ENCODE peak calls at places on chromosomes 4 and X, in seven cellular contexts. One of them, this sample, is unnamed.

GRCh38 chr4:155822572-155822971 is 43.5 kb downstream of the ASIC5 start:
- DNase-seq in body of pancreas: no peak
- DNase-seq in transverse colon: no peak
- DNase-seq in A549: peak
- DNase-seq in breast epithelium: no peak
- DNase-seq in uterus: no peak
- DNase-seq in heart left ventricle: no peak
- DNase-seq in this sample: no peak

GRCh38 chr4:12488672-12489071 is 995.5 kb downstream of the RAB28 start:
- DNase-seq in heart left ventricle: peak
- DNase-seq in A549: no peak
- DNase-seq in breast epithelium: no peak
- DNase-seq in uterus: no peak
- DNase-seq in transverse colon: no peak
- DNase-seq in body of pancreas: no peak
- DNase-seq in this sample: no peak

GRCh38 chr4:122152699-122153328 is 683 bp downstream of the BLTP1 start:
- DNase-seq in transverse colon: peak
- DNase-seq in A549: peak
- DNase-seq in uterus: peak
- DNase-seq in body of pancreas: peak
- DNase-seq in heart left ventricle: peak
- DNase-seq in breast epithelium: peak
- DNase-seq in this sample: peak

GRCh38 chr4:141117935-141118334 is 15.3 kb downstream of the RNF150 start:
- DNase-seq in breast epithelium: no peak
- DNase-seq in body of pancreas: no peak
- DNase-seq in A549: no peak
- DNase-seq in heart left ventricle: no peak
- DNase-seq in uterus: no peak
- DNase-seq in transverse colon: no peak
- DNase-seq in this sample: no peak

GRCh38 chr4:111641813-111642579 is 503.3 kb upstream of the FAM241A start:
- DNase-seq in body of pancreas: peak
- DNase-seq in A549: peak
- DNase-seq in transverse colon: peak
- DNase-seq in breast epithelium: peak
- DNase-seq in uterus: peak
- DNase-seq in heart left ventricle: no peak
- DNase-seq in this sample: peak

GRCh38 chr4:38691251-38692008 is 27.4 kb downstream of the KLF3 start:
- DNase-seq in body of pancreas: no peak
- DNase-seq in A549: no peak
- DNase-seq in heart left ventricle: no peak
- DNase-seq in transverse colon: no peak
- DNase-seq in uterus: peak
- DNase-seq in breast epithelium: no peak
- DNase-seq in this sample: no peak

GRCh38 chr4:119550857-119551532 is 77.6 kb downstream of the PDE5A start:
- DNase-seq in body of pancreas: no peak
- DNase-seq in A549: no peak
- DNase-seq in uterus: no peak
- DNase-seq in heart left ventricle: no peak
- DNase-seq in transverse colon: no peak
- DNase-seq in breast epithelium: no peak
- DNase-seq in this sample: no peak

GRCh38 chr4:141131738-141132688 is 1.3 kb downstream of the RNF150 start:
- DNase-seq in breast epithelium: no peak
- DNase-seq in body of pancreas: peak
- DNase-seq in heart left ventricle: peak
- DNase-seq in A549: no peak
- DNase-seq in uterus: peak
- DNase-seq in transverse colon: peak
- DNase-seq in this sample: peak

GRCh38 chr4:104915864-104916263 is 230.8 kb upstream of the TET2 start:
- DNase-seq in body of pancreas: no peak
- DNase-seq in uterus: no peak
- DNase-seq in heart left ventricle: no peak
- DNase-seq in breast epithelium: no peak
- DNase-seq in transverse colon: no peak
- DNase-seq in A549: no peak
- DNase-seq in this sample: no peak

GRCh38 chr4:38673109-38673978 is 9.3 kb downstream of the KLF3 start:
- DNase-seq in heart left ventricle: peak
- DNase-seq in A549: peak
- DNase-seq in breast epithelium: no peak
- DNase-seq in uterus: peak
- DNase-seq in transverse colon: peak
- DNase-seq in body of pancreas: peak
- DNase-seq in this sample: no peak

GRCh38 chr4:181077416-181077815 is 1165.8 kb upstream of the TENM3 start:
- DNase-seq in transverse colon: no peak
- DNase-seq in A549: no peak
- DNase-seq in uterus: no peak
- DNase-seq in body of pancreas: no peak
- DNase-seq in breast epithelium: no peak
- DNase-seq in heart left ventricle: no peak
- DNase-seq in this sample: no peak

GRCh38 chrX:135707880-135708279 is 5.6 kb upstream of the CT45A1 start:
- DNase-seq in heart left ventricle: no peak
- DNase-seq in A549: peak
- DNase-seq in transverse colon: peak
- DNase-seq in body of pancreas: no peak
- DNase-seq in breast epithelium: no peak
- DNase-seq in uterus: no peak
- DNase-seq in this sample: no peak

GRCh38 chr4:73520821-73521220 is 39.3 kb downstream of the AFM start:
- DNase-seq in body of pancreas: no peak
- DNase-seq in uterus: no peak
- DNase-seq in A549: no peak
- DNase-seq in heart left ventricle: no peak
- DNase-seq in breast epithelium: no peak
- DNase-seq in transverse colon: no peak
- DNase-seq in this sample: no peak

GRCh38 chrX:118603981-118604380 is 108.4 kb downstream of the DOCK11 start:
- DNase-seq in A549: peak
- DNase-seq in transverse colon: peak
- DNase-seq in uterus: peak
- DNase-seq in body of pancreas: peak
- DNase-seq in breast epithelium: peak
- DNase-seq in heart left ventricle: no peak
- DNase-seq in this sample: peak

GRCh38 chr4:40736910-40737309 is 12.8 kb upstream of the NSUN7 start:
- DNase-seq in body of pancreas: no peak
- DNase-seq in breast epithelium: no peak
- DNase-seq in heart left ventricle: no peak
- DNase-seq in uterus: no peak
- DNase-seq in transverse colon: no peak
- DNase-seq in A549: peak
- DNase-seq in this sample: no peak

GRCh38 chr4:169179609-169180526 is 90.9 kb downstream of the SH3RF1 start:
- DNase-seq in breast epithelium: no peak
- DNase-seq in uterus: no peak
- DNase-seq in heart left ventricle: no peak
- DNase-seq in A549: no peak
- DNase-seq in transverse colon: no peak
- DNase-seq in body of pancreas: no peak
- DNase-seq in this sample: no peak

GRCh38 chr4:139645458-139645857 is 20.2 kb upstream of the MGST2 start:
- DNase-seq in A549: peak
- DNase-seq in uterus: no peak
- DNase-seq in heart left ventricle: no peak
- DNase-seq in body of pancreas: no peak
- DNase-seq in breast epithelium: no peak
- DNase-seq in transverse colon: no peak
- DNase-seq in this sample: no peak

GRCh38 chrX:22314692-22315091 is 42.0 kb downstream of the CBLL2 start:
- DNase-seq in heart left ventricle: no peak
- DNase-seq in transverse colon: no peak
- DNase-seq in body of pancreas: no peak
- DNase-seq in breast epithelium: no peak
- DNase-seq in uterus: peak
- DNase-seq in A549: no peak
- DNase-seq in this sample: no peak

GRCh38 chrX:18709833-18710232 is 2.4 kb downstream of the PPEF1 start:
- DNase-seq in breast epithelium: no peak
- DNase-seq in A549: no peak
- DNase-seq in heart left ventricle: no peak
- DNase-seq in uterus: no peak
- DNase-seq in body of pancreas: no peak
- DNase-seq in transverse colon: no peak
- DNase-seq in this sample: no peak

GRCh38 chr4:6674500-6675149 is 19.1 kb upstream of the S100P start:
- DNase-seq in body of pancreas: peak
- DNase-seq in heart left ventricle: no peak
- DNase-seq in breast epithelium: no peak
- DNase-seq in transverse colon: peak
- DNase-seq in A549: no peak
- DNase-seq in uterus: no peak
- DNase-seq in this sample: peak

DNA sequence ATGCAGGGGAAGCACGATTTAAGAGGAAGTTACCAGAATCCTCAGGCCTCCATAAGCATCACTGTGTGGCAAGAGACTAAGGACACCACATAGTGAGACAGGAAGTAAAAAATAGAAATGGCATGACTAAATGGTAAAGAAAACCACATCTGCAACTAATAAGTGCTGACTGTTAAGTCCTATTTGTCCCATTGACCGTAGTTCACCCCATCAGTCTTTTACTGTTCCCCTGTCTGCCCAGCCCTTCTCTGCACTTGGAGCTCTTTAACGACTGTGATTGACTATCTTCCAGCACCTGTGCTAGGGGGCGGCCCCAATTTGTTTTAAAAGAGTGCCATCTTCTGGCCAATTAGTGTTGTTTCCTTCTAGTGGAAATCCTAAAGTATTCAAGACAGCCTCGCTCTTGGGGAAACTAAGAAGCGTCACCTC is 94.2 kb downstream of the MAOA start:
- DNase-seq in body of pancreas: peak
- DNase-seq in heart left ventricle: no peak
- DNase-seq in breast epithelium: peak
- DNase-seq in uterus: peak
- DNase-seq in transverse colon: peak
- DNase-seq in A549: peak
- DNase-seq in this sample: peak
- TF ChIP-seq CTCF in body of pancreas: peak
- TF ChIP-seq CTCF in heart left ventricle: peak
- TF ChIP-seq CTCF in breast epithelium: peak
- TF ChIP-seq CTCF in uterus: peak
- TF ChIP-seq CTCF in transverse colon: peak
- TF ChIP-seq CTCF in A549: peak
- TF ChIP-seq CTCF in this sample: peak

DNA sequence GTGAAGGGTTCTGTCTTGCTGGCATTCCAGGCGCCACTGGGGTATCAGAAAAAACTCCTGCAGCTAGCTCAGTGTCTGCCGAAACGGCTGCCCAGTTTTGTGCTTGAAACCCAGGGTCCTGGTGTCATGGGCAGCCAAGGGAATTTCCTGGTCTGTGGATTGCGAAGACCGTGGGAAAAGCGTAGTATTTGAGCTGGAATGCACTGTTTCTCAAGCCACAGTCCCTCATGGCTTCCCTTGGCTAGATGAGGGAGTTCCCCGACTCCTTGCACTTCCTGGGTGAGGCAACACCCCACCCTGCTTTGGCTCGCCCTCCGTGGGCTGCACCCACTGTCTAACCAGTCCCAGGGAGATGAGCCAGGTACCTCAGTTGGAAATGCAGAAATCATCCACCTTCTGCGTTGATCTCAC is 40.1 kb downstream of the NOP14 start:
- DNase-seq in uterus: peak
- DNase-seq in transverse colon: no peak
- DNase-seq in heart left ventricle: no peak
- DNase-seq in body of pancreas: no peak
- DNase-seq in breast epithelium: no peak
- DNase-seq in A549: no peak
- DNase-seq in this sample: no peak
- H3K27ac ChIP-seq in uterus: no peak
- H3K27ac ChIP-seq in transverse colon: no peak
- H3K27ac ChIP-seq in heart left ventricle: no peak
- H3K27ac ChIP-seq in body of pancreas: no peak
- H3K27ac ChIP-seq in breast epithelium: peak
- H3K27ac ChIP-seq in A549: no peak
- H3K27ac ChIP-seq in this sample: no peak

GRCh38 chr4:55948726-55949479 is at the start of gene CEP135:
- DNase-seq in A549: peak
- DNase-seq in breast epithelium: peak
- DNase-seq in heart left ventricle: peak
- DNase-seq in body of pancreas: peak
- DNase-seq in uterus: peak
- DNase-seq in transverse colon: peak
- DNase-seq in this sample: peak

GRCh38 chr4:55951191-55951922 is 2.6 kb downstream of the CEP135 start:
- DNase-seq in body of pancreas: no peak
- DNase-seq in heart left ventricle: no peak
- DNase-seq in A549: no peak
- DNase-seq in transverse colon: no peak
- DNase-seq in uterus: no peak
- DNase-seq in breast epithelium: no peak
- DNase-seq in this sample: no peak

GRCh38 chr4:55947254-55947882 is 1.4 kb upstream of the CEP135 start:
- DNase-seq in A549: no peak
- DNase-seq in uterus: no peak
- DNase-seq in heart left ventricle: no peak
- DNase-seq in transverse colon: peak
- DNase-seq in body of pancreas: no peak
- DNase-seq in breast epithelium: no peak
- DNase-seq in this sample: no peak

GRCh38 chr4:55947912-55948725 is 626 bp upstream of the CEP135 start:
- DNase-seq in heart left ventricle: no peak
- DNase-seq in transverse colon: no peak
- DNase-seq in body of pancreas: no peak
- DNase-seq in A549: peak
- DNase-seq in uterus: no peak
- DNase-seq in breast epithelium: no peak
- DNase-seq in this sample: no peak

GRCh38 chr4:55949480-55949802 is 696 bp downstream of the CEP135 start:
- DNase-seq in A549: no peak
- DNase-seq in uterus: no peak
- DNase-seq in heart left ventricle: no peak
- DNase-seq in transverse colon: no peak
- DNase-seq in breast epithelium: no peak
- DNase-seq in body of pancreas: no peak
- DNase-seq in this sample: no peak
- TF ChIP-seq POLR2A in A549: no peak
- TF ChIP-seq POLR2A in uterus: no peak
- TF ChIP-seq POLR2A in heart left ventricle: no peak
- TF ChIP-seq POLR2A in transverse colon: no peak
- TF ChIP-seq POLR2A in breast epithelium: no peak
- TF ChIP-seq POLR2A in body of pancreas: no peak
- TF ChIP-seq POLR2A in this sample: no peak

DNA sequence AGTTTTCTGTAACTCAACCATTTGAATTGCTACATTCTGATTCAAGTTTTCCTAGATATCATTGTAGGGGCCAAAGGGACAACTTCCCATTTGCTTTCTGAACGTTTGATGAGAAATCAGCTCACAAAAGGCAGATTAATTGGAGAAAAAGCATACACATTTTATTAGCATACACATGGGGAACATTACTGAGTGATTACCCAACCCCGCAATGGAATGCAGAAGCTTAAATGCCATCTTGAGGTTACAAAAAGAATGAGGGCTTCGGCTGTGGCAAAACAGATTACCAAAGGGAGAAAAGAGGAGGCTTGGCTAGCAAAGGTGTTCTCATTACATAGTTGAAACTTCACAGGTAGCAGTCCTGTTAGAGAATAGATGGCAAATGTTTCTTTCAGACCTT is 26.6 kb upstream of the HERC6 start:
- DNase-seq in heart left ventricle: no peak
- DNase-seq in A549: no peak
- DNase-seq in uterus: no peak
- DNase-seq in transverse colon: no peak
- DNase-seq in breast epithelium: no peak
- DNase-seq in body of pancreas: no peak
- DNase-seq in this sample: no peak
- TF ChIP-seq CTCF in heart left ventricle: no peak
- TF ChIP-seq CTCF in A549: no peak
- TF ChIP-seq CTCF in uterus: no peak
- TF ChIP-seq CTCF in transverse colon: no peak
- TF ChIP-seq CTCF in breast epithelium: no peak
- TF ChIP-seq CTCF in body of pancreas: no peak
- TF ChIP-seq CTCF in this sample: no peak

This sample was measured in adrenal gland.